ENCODE peak calls at places on chromosomes 1 and 21, in four cellular contexts. A is DMS79 treated with DMSO at 0.1 percent for 48 hours, K is foreskin fibroblast, R is GM04503. C is an unnamed sample.

GRCh38 chr1:203630697-203631096 is 4.1 kb downstream of the ATP2B4 start:
- DNase-seq in K (peak; percentile 29), A (no peak), R (no peak), C (no peak)

GRCh38 chr1:194795917-194796593 is 1609.6 kb upstream of the B3GALT2 start:
- DNase-seq in A (no peak), R (no peak), K (no peak), C (no peak)

GRCh38 chr1:9630331-9631081 is 21.0 kb upstream of the PIK3CD start:
- DNase-seq in K (no peak), A (no peak), R (no peak), C (no peak)

GRCh38 chr1:25807480-25808390 is 7.7 kb downstream of the SELENON start:
- DNase-seq in R (no peak), A (no peak), K (no peak), C (no peak)

GRCh38 chr1:234820597-234820996 is 210.6 kb upstream of the IRF2BP2 start:
- DNase-seq in K (no peak), R (no peak), A (no peak), C (no peak)

GRCh38 chr1:37850352-37850955 is 8.9 kb downstream of the MTF1 start:
- DNase-seq in K (no peak), A (no peak), R (no peak), C (no peak)

GRCh38 chr1:232553050-232553754 is 76.7 kb downstream of the SIPA1L2 start:
- DNase-seq in R (no peak), A (no peak), K (peak; percentile 22), C (no peak)

GRCh38 chr1:33434363-33434750 is 3.5 kb upstream of the PHC2 start:
- DNase-seq in A (no peak), R (no peak), K (no peak), C (no peak)

GRCh38 chr21:19603011-19603593 is 1199.5 kb upstream of the TMPRSS15 start:
- DNase-seq in K (no peak), A (no peak), R (no peak), C (no peak)

GRCh38 chr21:27047331-27048314 is 80.7 kb upstream of the ADAMTS5 start:
- DNase-seq in R (no peak), K (peak; percentile 85), A (no peak), C (no peak)

GRCh38 chr21:32771134-32771523 is 426 bp downstream of the PAXBP1 start:
- DNase-seq in R (no peak), A (no peak), K (peak; percentile 77), C (peak; percentile 80)

GRCh38 chr1:97041011-97041410 is 319.4 kb downstream of the PTBP2 start:
- DNase-seq in A (no peak), K (peak; percentile 58), R (no peak), C (no peak)

C was measured in coronary artery.